ENCODE peak calls at places on chromosomes 11 and 22, in eight cellular contexts. One of them, this sample, is unnamed.

GRCh38 chr11:45144126-45145082 is 2.0 kb upstream of the PRDM11 start:
- DNase-seq in renal cortical epithelial cell: no peak
- DNase-seq in left cardiac atrium: no peak
- DNase-seq in AG08395: no peak
- DNase-seq in NCI-H1105 treated with DMSO at 0.1 percent for 48 hours: no peak
- DNase-seq in hippocampal formation: no peak
- DNase-seq in fibroblast of the conjunctiva: no peak
- DNase-seq in suprapubic skin: no peak
- DNase-seq in this sample: no peak

GRCh38 chr11:17986007-17986710 is 26.7 kb downstream of the SERGEF start:
- DNase-seq in renal cortical epithelial cell: peak
- DNase-seq in left cardiac atrium: peak
- DNase-seq in AG08395: peak
- DNase-seq in NCI-H1105 treated with DMSO at 0.1 percent for 48 hours: no peak
- DNase-seq in hippocampal formation: no peak
- DNase-seq in fibroblast of the conjunctiva: peak
- DNase-seq in suprapubic skin: no peak
- DNase-seq in this sample: no peak

GRCh38 chr11:104003491-104003890 is 32.9 kb upstream of the DDI1 start:
- DNase-seq in renal cortical epithelial cell: peak
- DNase-seq in left cardiac atrium: no peak
- DNase-seq in AG08395: peak
- DNase-seq in NCI-H1105 treated with DMSO at 0.1 percent for 48 hours: no peak
- DNase-seq in hippocampal formation: no peak
- DNase-seq in fibroblast of the conjunctiva: no peak
- DNase-seq in suprapubic skin: no peak
- DNase-seq in this sample: no peak

GRCh38 chr22:19818264-19819208 is 36.1 kb downstream of the GNB1L start:
- DNase-seq in renal cortical epithelial cell: no peak
- DNase-seq in left cardiac atrium: no peak
- DNase-seq in AG08395: no peak
- DNase-seq in NCI-H1105 treated with DMSO at 0.1 percent for 48 hours: no peak
- DNase-seq in hippocampal formation: no peak
- DNase-seq in fibroblast of the conjunctiva: no peak
- DNase-seq in suprapubic skin: peak
- DNase-seq in this sample: no peak

GRCh38 chr11:95512177-95512576 is 277.4 kb downstream of the FAM76B start:
- DNase-seq in renal cortical epithelial cell: peak
- DNase-seq in left cardiac atrium: peak
- DNase-seq in AG08395: peak
- DNase-seq in NCI-H1105 treated with DMSO at 0.1 percent for 48 hours: no peak
- DNase-seq in hippocampal formation: no peak
- DNase-seq in fibroblast of the conjunctiva: peak
- DNase-seq in suprapubic skin: peak
- DNase-seq in this sample: no peak

GRCh38 chr22:45197606-45198462 is 34.1 kb downstream of the NUP50 start:
- DNase-seq in renal cortical epithelial cell: no peak
- DNase-seq in left cardiac atrium: no peak
- DNase-seq in AG08395: no peak
- DNase-seq in NCI-H1105 treated with DMSO at 0.1 percent for 48 hours: no peak
- DNase-seq in hippocampal formation: no peak
- DNase-seq in fibroblast of the conjunctiva: no peak
- DNase-seq in suprapubic skin: peak
- DNase-seq in this sample: no peak

GRCh38 chr11:44840085-44840478 is 110.6 kb downstream of the TP53I11 start:
- DNase-seq in renal cortical epithelial cell: no peak
- DNase-seq in left cardiac atrium: no peak
- DNase-seq in AG08395: no peak
- DNase-seq in NCI-H1105 treated with DMSO at 0.1 percent for 48 hours: no peak
- DNase-seq in hippocampal formation: no peak
- DNase-seq in fibroblast of the conjunctiva: no peak
- DNase-seq in suprapubic skin: no peak
- DNase-seq in this sample: no peak

GRCh38 chr11:72904016-72904415 is 89.8 kb downstream of the ATG16L2 start:
- DNase-seq in renal cortical epithelial cell: no peak
- DNase-seq in left cardiac atrium: no peak
- DNase-seq in AG08395: no peak
- DNase-seq in NCI-H1105 treated with DMSO at 0.1 percent for 48 hours: no peak
- DNase-seq in hippocampal formation: no peak
- DNase-seq in fibroblast of the conjunctiva: no peak
- DNase-seq in suprapubic skin: no peak
- DNase-seq in this sample: no peak

GRCh38 chr11:110217478-110217877 is 78.9 kb downstream of the RDX start:
- DNase-seq in renal cortical epithelial cell: no peak
- DNase-seq in left cardiac atrium: no peak
- DNase-seq in AG08395: no peak
- DNase-seq in NCI-H1105 treated with DMSO at 0.1 percent for 48 hours: no peak
- DNase-seq in hippocampal formation: no peak
- DNase-seq in fibroblast of the conjunctiva: no peak
- DNase-seq in suprapubic skin: no peak
- DNase-seq in this sample: no peak

GRCh38 chr11:104394508-104394907 is 230.6 kb upstream of the PDGFD start:
- DNase-seq in renal cortical epithelial cell: no peak
- DNase-seq in left cardiac atrium: no peak
- DNase-seq in AG08395: no peak
- DNase-seq in NCI-H1105 treated with DMSO at 0.1 percent for 48 hours: no peak
- DNase-seq in hippocampal formation: no peak
- DNase-seq in fibroblast of the conjunctiva: no peak
- DNase-seq in suprapubic skin: no peak
- DNase-seq in this sample: no peak

GRCh38 chr22:44931077-44931540 is 78.7 kb downstream of the PHF21B start:
- DNase-seq in renal cortical epithelial cell: peak
- DNase-seq in left cardiac atrium: peak
- DNase-seq in AG08395: peak
- DNase-seq in NCI-H1105 treated with DMSO at 0.1 percent for 48 hours: no peak
- DNase-seq in hippocampal formation: peak
- DNase-seq in fibroblast of the conjunctiva: no peak
- DNase-seq in suprapubic skin: no peak
- DNase-seq in this sample: no peak

GRCh38 chr11:111512296-111513239 is at the start of gene BTG4:
- DNase-seq in renal cortical epithelial cell: no peak
- DNase-seq in left cardiac atrium: peak
- DNase-seq in AG08395: peak
- DNase-seq in NCI-H1105 treated with DMSO at 0.1 percent for 48 hours: peak
- DNase-seq in hippocampal formation: no peak
- DNase-seq in fibroblast of the conjunctiva: no peak
- DNase-seq in suprapubic skin: peak
- DNase-seq in this sample: peak

GRCh38 chr11:16572946-16573345 is 165.5 kb upstream of the C11orf58 start:
- DNase-seq in renal cortical epithelial cell: peak
- DNase-seq in left cardiac atrium: no peak
- DNase-seq in AG08395: no peak
- DNase-seq in NCI-H1105 treated with DMSO at 0.1 percent for 48 hours: peak
- DNase-seq in hippocampal formation: no peak
- DNase-seq in fibroblast of the conjunctiva: no peak
- DNase-seq in suprapubic skin: no peak
- DNase-seq in this sample: no peak

GRCh38 chr11:78039919-78040671 is 17.0 kb upstream of the KCTD14 start:
- DNase-seq in renal cortical epithelial cell: peak
- DNase-seq in left cardiac atrium: peak
- DNase-seq in AG08395: peak
- DNase-seq in NCI-H1105 treated with DMSO at 0.1 percent for 48 hours: peak
- DNase-seq in hippocampal formation: peak
- DNase-seq in fibroblast of the conjunctiva: peak
- DNase-seq in suprapubic skin: no peak
- DNase-seq in this sample: peak

GRCh38 chr22:37012956-37013355 is 6.3 kb downstream of the TST start:
- DNase-seq in renal cortical epithelial cell: no peak
- DNase-seq in left cardiac atrium: no peak
- DNase-seq in AG08395: no peak
- DNase-seq in NCI-H1105 treated with DMSO at 0.1 percent for 48 hours: no peak
- DNase-seq in hippocampal formation: no peak
- DNase-seq in fibroblast of the conjunctiva: no peak
- DNase-seq in suprapubic skin: no peak
- DNase-seq in this sample: no peak

GRCh38 chr11:93936416-93936815 is 84.7 kb upstream of the HEPHL1 start:
- DNase-seq in renal cortical epithelial cell: peak
- DNase-seq in left cardiac atrium: no peak
- DNase-seq in AG08395: no peak
- DNase-seq in NCI-H1105 treated with DMSO at 0.1 percent for 48 hours: peak
- DNase-seq in hippocampal formation: no peak
- DNase-seq in fibroblast of the conjunctiva: no peak
- DNase-seq in suprapubic skin: no peak
- DNase-seq in this sample: no peak

This sample was measured in mucosa of descending colon.